ENCODE peak calls at places on chromosomes 4 and X, in seven cellular contexts. One of them, this sample, is unnamed.

GRCh38 chrX:129953334-129953648 is 29.1 kb upstream of the BCORL1 start:
- DNase-seq in naive B cell: no peak
- DNase-seq in SK-N-SH: no peak
- DNase-seq in Peyer's patch: no peak
- DNase-seq in stromal cell of bone marrow: no peak
- DNase-seq in EL: no peak
- DNase-seq in progenitor cell of endocrine pancreas: no peak
- DNase-seq in this sample: no peak

GRCh38 chrX:12686324-12686723 is 104.9 kb upstream of the PRPS2 start:
- DNase-seq in progenitor cell of endocrine pancreas: no peak
- DNase-seq in Peyer's patch: no peak
- DNase-seq in SK-N-SH: no peak
- DNase-seq in naive B cell: no peak
- DNase-seq in stromal cell of bone marrow: no peak
- DNase-seq in EL: no peak
- DNase-seq in this sample: no peak

GRCh38 chr4:102569200-102569599 is 68.0 kb downstream of the NFKB1 start:
- DNase-seq in progenitor cell of endocrine pancreas: no peak
- DNase-seq in naive B cell: no peak
- DNase-seq in stromal cell of bone marrow: no peak
- DNase-seq in SK-N-SH: no peak
- DNase-seq in Peyer's patch: no peak
- DNase-seq in EL: peak
- DNase-seq in this sample: no peak

GRCh38 chrX:39883664-39884063 is 214.1 kb downstream of the BCOR start:
- DNase-seq in stromal cell of bone marrow: no peak
- DNase-seq in Peyer's patch: no peak
- DNase-seq in SK-N-SH: no peak
- DNase-seq in EL: no peak
- DNase-seq in progenitor cell of endocrine pancreas: no peak
- DNase-seq in naive B cell: no peak
- DNase-seq in this sample: no peak

GRCh38 chr4:110130578-110131358 is 67.6 kb downstream of the ELOVL6 start:
- DNase-seq in SK-N-SH: no peak
- DNase-seq in naive B cell: no peak
- DNase-seq in stromal cell of bone marrow: no peak
- DNase-seq in progenitor cell of endocrine pancreas: no peak
- DNase-seq in Peyer's patch: no peak
- DNase-seq in EL: no peak
- DNase-seq in this sample: no peak

GRCh38 chr4:42501624-42502401 is 104.5 kb downstream of the SHISA3 start:
- DNase-seq in stromal cell of bone marrow: no peak
- DNase-seq in EL: no peak
- DNase-seq in progenitor cell of endocrine pancreas: no peak
- DNase-seq in SK-N-SH: no peak
- DNase-seq in naive B cell: no peak
- DNase-seq in Peyer's patch: no peak
- DNase-seq in this sample: no peak

GRCh38 chr4:98929341-98930267 is 671 bp upstream of the EIF4E start:
- DNase-seq in stromal cell of bone marrow: peak
- DNase-seq in progenitor cell of endocrine pancreas: peak
- DNase-seq in naive B cell: peak
- DNase-seq in EL: peak
- DNase-seq in Peyer's patch: peak
- DNase-seq in SK-N-SH: peak
- DNase-seq in this sample: no peak

GRCh38 chr4:189090174-189090814 is 850.4 kb upstream of the FRG1 start:
- DNase-seq in EL: peak
- DNase-seq in Peyer's patch: no peak
- DNase-seq in progenitor cell of endocrine pancreas: no peak
- DNase-seq in stromal cell of bone marrow: peak
- DNase-seq in SK-N-SH: peak
- DNase-seq in naive B cell: no peak
- DNase-seq in this sample: peak